ENCODE peak calls at places on chromosomes 12 and 14, in four cellular contexts. One of them, this sample, is unnamed.

GRCh38 chr12:123660328-123660727 is 10.6 kb upstream of the TCTN2 start:
- DNase-seq in HCT116: no peak
- DNase-seq in lower leg skin: no peak
- DNase-seq in body of pancreas: no peak
- DNase-seq in this sample: peak

GRCh38 chr12:94500831-94501567 is 41.3 kb upstream of the CEP83 start:
- DNase-seq in lower leg skin: no peak
- DNase-seq in HCT116: no peak
- DNase-seq in body of pancreas: no peak
- DNase-seq in this sample: no peak

GRCh38 chr12:75260316-75260715 is 50.7 kb upstream of the KCNC2 start:
- DNase-seq in lower leg skin: no peak
- DNase-seq in HCT116: no peak
- DNase-seq in body of pancreas: no peak
- DNase-seq in this sample: no peak

GRCh38 chr14:57889245-57889644 is 23.4 kb upstream of the SLC35F4 start:
- DNase-seq in HCT116: no peak
- DNase-seq in body of pancreas: peak
- DNase-seq in lower leg skin: no peak
- DNase-seq in this sample: no peak

GRCh38 chr14:32738206-32738871 is 200.3 kb upstream of the NPAS3 start:
- DNase-seq in lower leg skin: no peak
- DNase-seq in body of pancreas: no peak
- DNase-seq in HCT116: no peak
- DNase-seq in this sample: no peak

GRCh38 chr12:109785854-109786253 is 47.3 kb downstream of the TRPV4 start:
- DNase-seq in HCT116: no peak
- DNase-seq in body of pancreas: no peak
- DNase-seq in lower leg skin: no peak
- DNase-seq in this sample: no peak

GRCh38 chr12:128570191-128571065 is 253.3 kb downstream of the SLC15A4 start:
- DNase-seq in HCT116: no peak
- DNase-seq in lower leg skin: no peak
- DNase-seq in body of pancreas: no peak
- DNase-seq in this sample: no peak

GRCh38 chr14:54672181-54672580 is 105.3 kb downstream of the SAMD4A start:
- DNase-seq in body of pancreas: no peak
- DNase-seq in lower leg skin: peak
- DNase-seq in HCT116: no peak
- DNase-seq in this sample: no peak

GRCh38 chr12:44930972-44931600 is 55.0 kb upstream of the NELL2 start:
- DNase-seq in HCT116: peak
- DNase-seq in body of pancreas: no peak
- DNase-seq in lower leg skin: no peak
- DNase-seq in this sample: peak

GRCh38 chr12:103960567-103961227 is 5.0 kb upstream of the TDG start:
- DNase-seq in lower leg skin: no peak
- DNase-seq in body of pancreas: no peak
- DNase-seq in HCT116: no peak
- DNase-seq in this sample: no peak

GRCh38 chr12:103965590-103966407 is at the start of gene TDG:
- DNase-seq in body of pancreas: peak
- DNase-seq in lower leg skin: peak
- DNase-seq in HCT116: peak
- DNase-seq in this sample: peak

GRCh38 chr12:103964805-103965204 is 867 bp upstream of the TDG start:
- DNase-seq in body of pancreas: no peak
- DNase-seq in lower leg skin: no peak
- DNase-seq in HCT116: no peak
- DNase-seq in this sample: no peak

GRCh38 chr12:103965255-103965589 is 450 bp upstream of the TDG start:
- DNase-seq in HCT116: no peak
- DNase-seq in lower leg skin: no peak
- DNase-seq in body of pancreas: no peak
- DNase-seq in this sample: no peak

DNA sequence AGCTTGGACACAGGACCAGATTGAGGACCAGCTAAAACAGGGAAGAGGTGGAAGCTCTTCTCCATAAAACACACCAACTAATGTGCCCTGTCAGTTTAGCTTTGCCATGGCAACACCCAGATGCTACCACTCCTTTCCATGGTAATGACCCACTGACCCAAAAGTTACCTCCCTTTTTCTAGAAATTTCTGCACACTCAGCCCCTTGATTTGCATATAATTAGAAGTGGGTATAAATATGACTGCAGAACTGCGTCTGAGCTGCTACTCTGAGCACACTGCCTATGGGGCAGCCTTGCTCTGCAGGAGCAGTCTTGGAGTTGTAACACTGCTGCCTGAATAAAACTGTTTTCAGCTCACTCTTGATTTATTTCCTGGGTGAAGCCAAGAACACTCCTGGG is 3.2 kb upstream of the TDG start:
- DNase-seq in lower leg skin: no peak
- DNase-seq in body of pancreas: no peak
- DNase-seq in HCT116: no peak
- DNase-seq in this sample: no peak
- TF ChIP-seq POLR2A in lower leg skin: no peak
- TF ChIP-seq POLR2A in body of pancreas: no peak
- TF ChIP-seq POLR2A in HCT116: no peak
- TF ChIP-seq POLR2A in this sample: no peak

DNA sequence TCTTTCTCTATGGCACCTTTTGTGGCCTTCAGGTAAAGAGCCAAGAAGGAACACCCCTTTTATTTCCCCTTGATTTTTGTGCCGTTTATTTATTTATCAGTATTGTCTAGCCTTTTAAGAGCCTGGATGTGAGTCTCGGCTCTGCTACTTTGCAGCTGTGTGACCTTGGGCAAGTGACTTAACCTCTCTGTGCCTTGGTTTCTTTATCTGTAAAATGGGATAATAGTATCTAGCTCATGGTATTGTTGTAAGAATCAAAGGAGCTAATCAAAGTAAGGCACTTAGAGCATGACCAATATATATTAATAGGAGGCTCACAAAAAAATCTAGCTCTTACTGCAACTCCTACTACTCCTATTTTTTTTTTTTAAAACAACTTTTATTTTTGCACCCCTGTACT is 179.7 kb downstream of the CHST11 start:
- DNase-seq in lower leg skin: no peak
- DNase-seq in HCT116: no peak
- DNase-seq in body of pancreas: no peak
- DNase-seq in this sample: no peak
- TF ChIP-seq POLR2A in lower leg skin: no peak
- TF ChIP-seq POLR2A in HCT116: no peak
- TF ChIP-seq POLR2A in body of pancreas: no peak
- TF ChIP-seq POLR2A in this sample: no peak

DNA sequence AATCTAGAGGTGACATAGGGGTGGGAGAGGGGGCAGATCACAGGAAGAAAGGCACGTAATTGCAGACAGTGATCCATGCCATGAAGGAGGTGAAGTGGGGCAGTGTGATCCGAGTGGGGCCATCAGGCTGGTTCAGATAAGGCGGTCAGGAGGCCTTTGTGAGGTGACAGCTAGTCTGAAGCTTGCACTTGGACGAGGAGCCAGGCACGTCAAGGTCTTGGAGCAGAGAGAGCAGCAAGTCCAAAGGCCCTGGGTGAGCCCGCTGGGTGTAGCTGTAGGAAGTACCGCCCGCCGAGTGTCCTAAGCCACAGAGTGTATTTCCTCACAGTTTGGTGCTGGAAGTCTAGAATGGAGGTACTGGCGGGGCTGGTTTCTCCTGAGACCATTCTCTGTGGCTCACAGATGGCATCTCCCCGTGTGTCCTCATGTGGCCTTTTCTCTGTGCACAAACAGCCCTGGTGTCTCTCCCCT is 23.6 kb downstream of the RHOF start:
- DNase-seq in lower leg skin: no peak
- DNase-seq in HCT116: no peak
- DNase-seq in body of pancreas: no peak
- DNase-seq in this sample: no peak
- TF ChIP-seq POLR2A in lower leg skin: no peak
- TF ChIP-seq POLR2A in HCT116: no peak
- TF ChIP-seq POLR2A in body of pancreas: no peak
- TF ChIP-seq POLR2A in this sample: no peak

GRCh38 chr12:122500685-122501488 is at the start of gene ZCCHC8:
- DNase-seq in body of pancreas: peak
- DNase-seq in lower leg skin: peak
- DNase-seq in HCT116: peak
- DNase-seq in this sample: peak
- TF ChIP-seq POLR2A in body of pancreas: peak
- TF ChIP-seq POLR2A in lower leg skin: no peak
- TF ChIP-seq POLR2A in HCT116: peak
- TF ChIP-seq POLR2A in this sample: peak

GRCh38 chr12:49346659-49347306 is at the start of gene DNAJC22:
- DNase-seq in lower leg skin: peak
- DNase-seq in body of pancreas: peak
- DNase-seq in HCT116: no peak
- DNase-seq in this sample: no peak

GRCh38 chr12:49348781-49349180 is 2.1 kb downstream of the DNAJC22 start:
- DNase-seq in lower leg skin: peak
- DNase-seq in body of pancreas: no peak
- DNase-seq in HCT116: no peak
- DNase-seq in this sample: no peak

GRCh38 chr12:49345840-49346658 is 639 bp upstream of the DNAJC22 start:
- DNase-seq in body of pancreas: no peak
- DNase-seq in lower leg skin: peak
- DNase-seq in HCT116: no peak
- DNase-seq in this sample: no peak

GRCh38 chr12:49349266-49349665 is 2.6 kb downstream of the DNAJC22 start:
- DNase-seq in body of pancreas: no peak
- DNase-seq in HCT116: no peak
- DNase-seq in lower leg skin: peak
- DNase-seq in this sample: no peak

DNA sequence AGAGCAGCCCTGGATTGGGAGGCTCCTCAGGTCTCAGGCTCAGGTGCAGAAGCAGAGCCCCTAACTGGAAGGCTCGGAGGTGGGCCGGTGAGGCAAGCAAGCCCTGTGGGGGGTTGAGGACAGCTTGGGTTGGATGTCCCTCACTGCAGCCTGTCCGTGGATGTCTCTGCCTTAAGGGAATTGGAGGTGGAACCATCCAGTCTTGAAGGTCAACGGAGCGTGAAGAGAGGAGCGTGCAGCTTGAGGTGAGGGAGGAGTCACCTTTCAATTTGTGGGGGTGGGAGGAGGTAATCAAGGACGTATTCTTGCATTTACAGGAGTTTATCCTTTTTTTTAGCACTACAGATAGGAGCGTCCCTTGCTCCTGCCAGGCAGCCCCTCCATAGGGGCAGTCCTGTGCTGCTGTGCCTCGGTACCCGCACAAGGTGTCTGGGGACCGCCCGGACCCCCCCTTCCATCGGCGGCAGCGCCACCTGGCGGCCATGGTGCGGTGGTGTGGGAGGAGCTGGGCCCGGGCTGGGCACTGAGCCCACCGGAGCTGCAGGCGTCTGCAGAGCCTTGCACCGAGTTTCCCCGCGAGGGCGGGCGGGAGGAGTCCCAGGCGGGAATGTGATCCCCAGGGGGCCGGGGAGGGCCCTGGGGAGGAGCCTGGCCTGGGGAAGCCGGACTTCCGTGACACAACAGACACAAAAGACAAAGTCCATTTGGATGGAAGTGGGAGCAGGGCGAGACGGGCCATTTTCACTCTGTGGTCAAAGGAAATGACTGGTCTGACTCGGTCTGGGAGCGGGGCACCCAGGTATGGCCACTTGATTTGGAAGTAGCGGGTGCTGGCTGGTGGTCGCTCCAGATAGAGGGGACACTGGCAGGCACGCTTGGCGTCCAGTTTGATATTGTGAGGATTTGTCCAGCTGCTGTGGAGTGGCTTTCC is 884 bp downstream of the DNAJC22 start:
- DNase-seq in body of pancreas: peak
- DNase-seq in HCT116: peak
- DNase-seq in lower leg skin: peak
- DNase-seq in this sample: peak
- TF ChIP-seq POLR2A in body of pancreas: peak
- TF ChIP-seq POLR2A in HCT116: peak
- TF ChIP-seq POLR2A in lower leg skin: no peak
- TF ChIP-seq POLR2A in this sample: peak

GRCh38 chr12:87704374-87704773 is 324.8 kb downstream of the C12orf50 start:
- DNase-seq in lower leg skin: no peak
- DNase-seq in HCT116: no peak
- DNase-seq in body of pancreas: no peak
- DNase-seq in this sample: no peak
- TF ChIP-seq POLR2A in lower leg skin: no peak
- TF ChIP-seq POLR2A in HCT116: no peak
- TF ChIP-seq POLR2A in body of pancreas: no peak
- TF ChIP-seq POLR2A in this sample: no peak

This sample was measured in H54.